ENCODE peak calls at places on chromosomes 6 and 20, in eight cellular contexts. G is lower lobe of right lung; A is HuH-7.5; K is vagina; N is stimulated activated naive CD8-positive, alpha-beta T cell treated with anti-CD3 and anti-CD28 coated beads, Interleukin-15, amount 100 ng/mL, for 72 hours; L is caudate nucleus; J is stimulated activated naive CD4-positive, alpha-beta T cell; U is PC-3. H is an unnamed sample.

GRCh38 chr6:147509900-147510299 is 1.4 kb downstream of the SAMD5 start:
- DNase-seq in G (no peak), L (no peak), U (no peak), N (no peak), K (no peak), A (no peak), J (no peak), H (no peak)

GRCh38 chr6:17601389-17601703 is 1.2 kb downstream of the FAM8A1 start:
- DNase-seq in L (no peak), G (no peak), K (no peak), J (no peak), A (no peak), U (peak; percentile 11), N (no peak), H (no peak)

GRCh38 chr6:107418118-107418517 is 41.2 kb downstream of the PDSS2 start:
- DNase-seq in A (peak; percentile 20), K (no peak), G (no peak), U (peak; percentile 7), N (no peak), J (no peak), L (no peak), H (no peak)

GRCh38 chr20:49230021-49230420 is 10.8 kb downstream of the DDX27 start:
- DNase-seq in L (no peak), U (no peak), K (no peak), J (no peak), G (no peak), A (no peak), N (no peak), H (no peak)

GRCh38 chr6:150004101-150004782 is 21.1 kb downstream of the RAET1L start:
- DNase-seq in N (peak; percentile 81), A (no peak), K (peak; percentile 84), J (peak; percentile 41), L (no peak), U (no peak), G (no peak), H (peak; percentile 44)

GRCh38 chr6:169499728-169500265 is 202.0 kb downstream of the WDR27 start:
- DNase-seq in U (no peak), K (no peak), N (no peak), G (no peak), A (no peak), J (no peak), L (no peak), H (no peak)

GRCh38 chr6:137830562-137830961 is 36.5 kb upstream of the TNFAIP3 start:
- DNase-seq in A (no peak), G (no peak), J (no peak), U (no peak), N (peak; percentile 62), K (no peak), L (no peak), H (no peak)

GRCh38 chr6:81999270-81999669 is 246.8 kb upstream of the TENT5A start:
- DNase-seq in K (no peak), L (no peak), A (no peak), G (no peak), N (no peak), J (no peak), U (no peak), H (no peak)

GRCh38 chr6:160273760-160274159 is 15.1 kb upstream of the SLC22A2 start:
- DNase-seq in N (no peak), U (peak; percentile 75), A (no peak), G (no peak), K (no peak), L (no peak), J (no peak), H (no peak)

GRCh38 chr20:1300083-1300840 is 28.7 kb downstream of the SDCBP2 start:
- DNase-seq in K (no peak), A (no peak), N (no peak), L (no peak), U (no peak), G (no peak), J (no peak), H (no peak)

GRCh38 chr6:88499436-88499835 is 333.3 kb upstream of the CNR1 start:
- DNase-seq in J (no peak), A (no peak), N (no peak), L (no peak), U (no peak), G (no peak), K (no peak), H (no peak)

GRCh38 chr20:38247166-38247509 is 13.4 kb downstream of the KIAA1755 start:
- DNase-seq in U (no peak), G (no peak), A (no peak), N (no peak), J (no peak), L (no peak), K (no peak), H (no peak)

H was measured in activated T-helper 2 cell treated with anti-CD3 and anti-CD28 coated beads, Interferon-gamma antibody, Interleukin-2, Interleukin-4, amounts not matched to agents 10 μg/mL and 5 μg/mL and 100 μg/mL, durations not matched to agents 14 hours and 24 hours and 36 hours.